ENCODE peak calls at places on chromosomes 16 and 17, in four cellular contexts. U is endodermal cell, S is heart right ventricle, T is heart left ventricle. E is an unnamed sample. For H3K4me1, the result is how much of the 10 kb centered on the place peaks cover.

GRCh38 chr16:24427840-24428239 is 111.5 kb upstream of the RBBP6 start:
- DNase-seq in U (no peak), S (no peak), T (no peak), E (no peak)

GRCh38 chr16:65572156-65572555 is 450.3 kb upstream of the CDH11 start:
- DNase-seq in U (no peak), S (no peak), T (no peak), E (peak)

GRCh38 chr16:31267332-31268032 is 7.7 kb downstream of the ITGAM start:
- DNase-seq in U (peak), S (no peak), T (no peak), E (no peak)

GRCh38 chr17:4599505-4600281 is 15.4 kb downstream of the SMTNL2 start:
- DNase-seq in U (peak), S (no peak), T (peak), E (peak)

GRCh38 chr16:23510154-23510914 is at the start of gene GGA2:
- DNase-seq in U (peak), S (peak), T (peak), E (peak)

GRCh38 chr17:73591278-73592078 is 52.8 kb downstream of the SDK2 start:
- DNase-seq in U (no peak), S (no peak), T (no peak), E (peak)

GRCh38 chr16:27228621-27229501 is 25.5 kb downstream of the KDM8 start:
- DNase-seq in U (no peak), S (peak), T (peak), E (peak)

GRCh38 chr16:87742781-87743490 is 22.9 kb downstream of the KLHDC4 start:
- DNase-seq in U (no peak), S (no peak), T (no peak), E (peak)

GRCh38 chr17:11668633-11669032 is 70.4 kb downstream of the DNAH9 start:
- DNase-seq in U (peak), S (no peak), T (no peak), E (no peak)

GRCh38 chr16:3147046-3147756 is 12.4 kb downstream of the ZNF213 start:
- DNase-seq in U (no peak), S (no peak), T (no peak), E (peak)

GRCh38 chr16:55943257-55943656 is 68.1 kb upstream of the CES5A start:
- DNase-seq in U (no peak), S (no peak), T (no peak), E (no peak)

GRCh38 chr16:70674221-70675014 is 11.4 kb downstream of the MTSS2 start:
- DNase-seq in U (no peak), S (no peak), T (no peak), E (peak)

GRCh38 chr17:70127221-70127873 is 42.0 kb upstream of the KCNJ2 start:
- DNase-seq in U (no peak), S (no peak), T (no peak), E (peak)

GRCh38 chr17:72092710-72093322 is 28.0 kb upstream of the SOX9 start:
- DNase-seq in U (peak), S (no peak), T (no peak), E (no peak)

GRCh38 chr17:1967092-1967662 is 58.0 kb downstream of the RTN4RL1 start:
- DNase-seq in U (peak), S (no peak), T (no peak), E (no peak)

GRCh38 chr16:74437-75318 is 2.2 kb upstream of the RHBDF1 start:
- DNase-seq in U (peak), S (no peak), T (no peak), E (no peak)

GRCh38 chr16:31094424-31095120 is at the start of gene VKORC1:
- DNase-seq in U (peak), S (peak), T (peak), E (peak)

GRCh38 chr16:87054856-87055255 is 262.3 kb downstream of the C16orf95 start:
- DNase-seq in U (peak), S (no peak), T (no peak), E (peak)

GRCh38 chr16:85384831-85385462 is 228.2 kb upstream of the GSE1 start:
- DNase-seq in U (no peak), S (no peak), T (no peak), E (no peak)

GRCh38 chr16:31700530-31701388 is 172.8 kb upstream of the ZNF267 start:
- DNase-seq in U (peak), S (peak), T (peak), E (peak)

GRCh38 chr17:31067699-31068184 is 27.0 kb upstream of the NF1 start:
- DNase-seq in U (no peak), S (no peak), T (no peak), E (peak)

GRCh38 chr16:24646646-24646995 is 82.8 kb upstream of the TNRC6A start:
- DNase-seq in U (no peak), S (no peak), T (no peak), E (no peak)

GRCh38 chr17:185445-186138 is 4.1 kb upstream of the DOC2B start:
- DNase-seq in U (no peak), S (no peak), T (peak), E (no peak)

GRCh38 chr17:72624652-72625051 is 467.8 kb downstream of the SLC39A11 start:
- DNase-seq in U (no peak), S (no peak), T (no peak), E (no peak)

GRCh38 chr17:36095992-36096391 is 6.0 kb upstream of the CCL3 start:
- DNase-seq in U (no peak), S (no peak), T (no peak), E (no peak)

GRCh38 chr17:41910701-41911391 is 7.9 kb downstream of the ACLY start:
- DNase-seq in U (no peak), S (no peak), T (no peak), E (peak)

GRCh38 chr16:9000664-9001063 is 37.0 kb upstream of the USP7 start:
- DNase-seq in U (no peak), S (no peak), T (no peak), E (no peak)

GRCh38 chr17:42067371-42068180 is 17.2 kb upstream of the C17orf113 start:
- DNase-seq in U (peak), S (peak), T (peak), E (peak)

GRCh38 chr17:58338907-58339774 is 10.5 kb upstream of the TSPOAP1 start:
- DNase-seq in U (peak), S (no peak), T (peak), E (peak)

DNA sequence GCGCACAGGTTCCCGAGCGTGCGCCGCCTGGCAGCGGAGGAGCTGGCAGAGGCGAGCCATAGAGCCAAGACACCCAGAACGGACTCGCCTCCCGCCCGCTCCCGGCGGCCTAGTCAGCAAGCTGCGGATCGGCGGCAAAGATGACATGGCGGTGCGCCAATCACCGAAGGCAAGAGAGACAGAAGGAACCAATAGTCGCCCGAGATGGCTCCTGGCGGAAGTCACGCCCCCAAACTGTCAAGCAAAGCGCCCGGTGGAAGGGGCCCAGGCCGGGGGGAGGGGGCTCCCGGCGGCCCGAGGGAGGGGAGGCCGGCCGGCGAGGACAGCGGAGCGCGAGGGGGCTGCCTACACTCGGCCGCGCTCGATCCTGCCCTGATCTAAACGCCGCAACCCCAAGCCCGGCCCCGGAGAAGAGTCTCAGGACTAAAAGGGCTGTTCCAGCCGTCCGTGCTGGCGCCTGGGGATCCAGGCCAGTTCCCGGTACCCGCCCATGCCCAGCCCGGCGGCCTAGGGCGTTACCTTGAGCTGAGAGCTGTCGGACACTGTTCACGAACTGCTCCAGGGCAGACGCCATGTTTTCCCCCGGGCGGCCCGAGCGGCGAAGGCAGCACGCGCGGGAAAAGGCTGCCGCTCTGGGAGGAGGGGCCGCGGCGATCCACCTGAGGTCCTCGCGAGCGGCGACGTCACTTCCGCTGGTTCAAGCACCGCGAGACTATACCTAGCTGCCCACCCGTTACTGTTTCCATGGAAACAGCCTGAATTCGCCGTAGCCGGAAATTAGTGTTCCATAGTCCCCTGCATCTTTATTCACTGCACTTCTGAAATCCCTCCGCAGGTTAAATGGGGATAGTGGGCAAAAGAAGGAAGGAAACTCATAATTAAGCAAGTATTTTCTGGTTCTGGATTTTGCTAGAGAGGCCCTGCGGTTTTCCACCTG is at the start of gene COPS3:
- DNase-seq in U (peak), S (peak), T (peak), E (peak)
- H3K4me1 ChIP-seq in U (under half), S (under half), T (under half), E (under half)

GRCh38 chr17:77948690-77949114 is 9.8 kb upstream of the TNRC6C start:
- DNase-seq in U (peak), S (peak), T (no peak), E (peak)
- H3K4me1 ChIP-seq in U (under half), S (under half), T (under half), E (under half)

GRCh38 chr17:83083368-83084201 is 4.2 kb downstream of the METRNL start:
- DNase-seq in U (peak), S (no peak), T (no peak), E (peak)

GRCh38 chr17:83082899-83083367 is 3.5 kb downstream of the METRNL start:
- DNase-seq in U (no peak), S (no peak), T (no peak), E (no peak)

GRCh38 chr17:83084621-83085056 is 5.2 kb downstream of the METRNL start:
- DNase-seq in U (no peak), S (no peak), T (no peak), E (no peak)

GRCh38 chr17:83085103-83085502 is 5.7 kb downstream of the METRNL start:
- DNase-seq in U (no peak), S (no peak), T (no peak), E (no peak)

DNA sequence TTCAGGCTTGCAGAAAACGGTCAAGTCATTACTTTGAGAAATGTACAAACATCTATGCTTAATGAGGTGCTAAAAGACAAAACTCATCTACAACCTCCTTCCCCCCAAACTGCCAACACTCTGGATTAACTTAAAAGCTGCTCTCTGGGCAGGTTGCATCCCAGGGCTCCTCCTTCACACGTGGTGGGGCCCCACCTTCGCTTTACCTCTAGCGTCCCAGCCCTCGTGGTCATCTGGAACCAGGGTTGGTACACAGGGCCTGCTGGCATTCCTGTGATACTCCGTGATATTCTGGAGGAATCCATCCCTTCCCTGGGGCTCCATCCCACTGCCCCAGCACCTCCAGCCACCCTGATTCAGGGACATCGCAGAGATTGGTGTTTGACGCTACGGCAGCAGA is 4.8 kb downstream of the METRNL start:
- DNase-seq in U (no peak), S (no peak), T (no peak), E (no peak)
- H3K4me1 ChIP-seq in U (under half), S (half or more), T (under half), E (under half)

GRCh38 chr17:20313306-20313705 is 154.0 kb downstream of the LGALS9B start:
- DNase-seq in U (no peak), S (no peak), T (no peak), E (no peak)
- H3K4me1 ChIP-seq in U (under half), S (under half), T (under half), E (under half)

GRCh38 chr17:49741692-49742076 is 22.2 kb downstream of the FAM117A start:
- DNase-seq in U (no peak), S (no peak), T (no peak), E (no peak)
- H3K4me1 ChIP-seq in U (under half), S (half or more), T (half or more), E (under half)

GRCh38 chr17:64687376-64687775 is 25.3 kb upstream of the SMURF2 start:
- DNase-seq in U (no peak), S (no peak), T (no peak), E (no peak)
- H3K4me1 ChIP-seq in U (under half), S (under half), T (under half), E (under half)

GRCh38 chr16:14199199-14199598 is 128.1 kb downstream of the MRTFB start:
- DNase-seq in U (no peak), S (no peak), T (no peak), E (no peak)
- H3K4me1 ChIP-seq in U (under half), S (half or more), T (under half), E (under half)